ENCODE peak calls at places on chromosomes 7 and 10, in four cellular contexts. One of them, this sample, is unnamed.
A peak's percentile ranks its signal among the peaks of the same experiment; 100 is the strongest.

GRCh38 chr7:36967387-36967786 is 243.1 kb upstream of the AOAH start:
- DNase-seq in lung: peak; percentile 58
- DNase-seq in iPS-NIHi11: peak; percentile 80
- DNase-seq in right atrium auricular region: peak; percentile 76
- DNase-seq in this sample: peak; percentile 63

GRCh38 chr10:49698679-49699078 is 19.2 kb downstream of the C10orf53 start:
- DNase-seq in right atrium auricular region: no peak
- DNase-seq in lung: no peak
- DNase-seq in iPS-NIHi11: no peak
- DNase-seq in this sample: no peak

GRCh38 chr10:119421887-119422684 is 120.4 kb downstream of the RGS10 start:
- DNase-seq in lung: no peak
- DNase-seq in iPS-NIHi11: no peak
- DNase-seq in right atrium auricular region: no peak
- DNase-seq in this sample: no peak

GRCh38 chr7:43148161-43148731 is 35.8 kb downstream of the HECW1 start:
- DNase-seq in right atrium auricular region: no peak
- DNase-seq in lung: no peak
- DNase-seq in iPS-NIHi11: no peak
- DNase-seq in this sample: no peak

GRCh38 chr7:42739591-42739990 is 172.3 kb downstream of the C7orf25 start:
- DNase-seq in lung: no peak
- DNase-seq in right atrium auricular region: no peak
- DNase-seq in iPS-NIHi11: no peak
- DNase-seq in this sample: no peak

GRCh38 chr7:129008645-129009414 is 46.1 kb downstream of the TNPO3 start:
- DNase-seq in iPS-NIHi11: no peak
- DNase-seq in right atrium auricular region: no peak
- DNase-seq in lung: no peak
- DNase-seq in this sample: no peak

GRCh38 chr7:143396625-143397556 is 11.8 kb downstream of the EPHA1 start:
- DNase-seq in right atrium auricular region: no peak
- DNase-seq in iPS-NIHi11: no peak
- DNase-seq in lung: no peak
- DNase-seq in this sample: no peak

GRCh38 chr10:119270893-119271361 is 63.6 kb downstream of the GRK5 start:
- DNase-seq in right atrium auricular region: peak; percentile 96
- DNase-seq in lung: peak; percentile 84
- DNase-seq in iPS-NIHi11: no peak
- DNase-seq in this sample: no peak

GRCh38 chr7:105647591-105647990 is 66.3 kb upstream of the EFCAB10 start:
- DNase-seq in iPS-NIHi11: no peak
- DNase-seq in lung: no peak
- DNase-seq in right atrium auricular region: no peak
- DNase-seq in this sample: no peak

GRCh38 chr7:26457702-26458327 is 166.2 kb downstream of the SNX10 start:
- DNase-seq in iPS-NIHi11: no peak
- DNase-seq in right atrium auricular region: no peak
- DNase-seq in lung: no peak
- DNase-seq in this sample: no peak

GRCh38 chr7:66413379-66414114 is 208.4 kb downstream of the TPST1 start:
- DNase-seq in right atrium auricular region: peak; percentile 75
- DNase-seq in iPS-NIHi11: peak; percentile 100
- DNase-seq in lung: peak; percentile 83
- DNase-seq in this sample: peak; percentile 75

GRCh38 chr10:15627617-15628196 is 92.0 kb downstream of the ITGA8 start:
- DNase-seq in lung: no peak
- DNase-seq in right atrium auricular region: no peak
- DNase-seq in iPS-NIHi11: no peak
- DNase-seq in this sample: no peak